ENCODE peak calls at places on chromosomes 7 and 10, in eight cellular contexts. N is tibial nerve; C is CD4-positive, alpha-beta T cell; W is fibroblast of mammary gland; A is upper lobe of right lung; F is esophagus squamous epithelium; E is fibroblast of lung; R is fibroblast of pulmonary artery. Q is an unnamed sample.

GRCh38 chr7:71157757-71158156 is 25.8 kb downstream of the GALNT17 start:
- DNase-seq in N (no peak), C (no peak), W (no peak), A (no peak), F (no peak), E (no peak), R (no peak), Q (no peak)

GRCh38 chr7:82264752-82265305 is 178.7 kb downstream of the CACNA2D1 start:
- DNase-seq in N (no peak), C (no peak), W (no peak), A (no peak), F (no peak), E (no peak), R (no peak), Q (no peak)

GRCh38 chr7:151834281-151835035 is 42.5 kb downstream of the PRKAG2 start:
- DNase-seq in N (no peak), C (no peak), W (no peak), A (no peak), F (no peak), E (no peak), R (no peak), Q (no peak)

GRCh38 chr10:3409928-3410327 is 237.3 kb upstream of the PITRM1 start:
- DNase-seq in N (no peak), C (no peak), W (no peak), A (no peak), F (no peak), E (no peak), R (no peak), Q (no peak)

GRCh38 chr10:13528875-13529713 is at the start of gene BEND7:
- DNase-seq in N (no peak), C (no peak), W (no peak), A (peak), F (no peak), E (peak), R (peak), Q (no peak)

GRCh38 chr10:77602231-77602912 is 35.2 kb downstream of the KCNMA1 start:
- DNase-seq in N (no peak), C (no peak), W (peak), A (no peak), F (no peak), E (no peak), R (no peak), Q (no peak)

GRCh38 chr7:107998150-107998549 is 4.8 kb downstream of the LAMB1 start:
- DNase-seq in N (no peak), C (no peak), W (no peak), A (no peak), F (no peak), E (peak), R (no peak), Q (no peak)

GRCh38 chr10:50653142-50653541 is 29.4 kb upstream of the SGMS1 start:
- DNase-seq in N (peak), C (no peak), W (peak), A (no peak), F (no peak), E (peak), R (peak), Q (no peak)

GRCh38 chr7:29184599-29184998 is 10.0 kb upstream of the CHN2 start:
- DNase-seq in N (no peak), C (no peak), W (no peak), A (no peak), F (no peak), E (no peak), R (no peak), Q (no peak)

GRCh38 chr7:107982918-107983389 is 20.0 kb downstream of the LAMB1 start:
- DNase-seq in N (no peak), C (no peak), W (peak), A (no peak), F (no peak), E (peak), R (no peak), Q (no peak)

GRCh38 chr10:83915801-83916200 is 223.5 kb upstream of the GHITM start:
- DNase-seq in N (no peak), C (no peak), W (no peak), A (no peak), F (no peak), E (no peak), R (no peak), Q (no peak)

GRCh38 chr10:124744047-124744687 is at the start of gene FAM53B:
- DNase-seq in N (peak), C (peak), W (peak), A (peak), F (no peak), E (peak), R (peak), Q (no peak)

DNA sequence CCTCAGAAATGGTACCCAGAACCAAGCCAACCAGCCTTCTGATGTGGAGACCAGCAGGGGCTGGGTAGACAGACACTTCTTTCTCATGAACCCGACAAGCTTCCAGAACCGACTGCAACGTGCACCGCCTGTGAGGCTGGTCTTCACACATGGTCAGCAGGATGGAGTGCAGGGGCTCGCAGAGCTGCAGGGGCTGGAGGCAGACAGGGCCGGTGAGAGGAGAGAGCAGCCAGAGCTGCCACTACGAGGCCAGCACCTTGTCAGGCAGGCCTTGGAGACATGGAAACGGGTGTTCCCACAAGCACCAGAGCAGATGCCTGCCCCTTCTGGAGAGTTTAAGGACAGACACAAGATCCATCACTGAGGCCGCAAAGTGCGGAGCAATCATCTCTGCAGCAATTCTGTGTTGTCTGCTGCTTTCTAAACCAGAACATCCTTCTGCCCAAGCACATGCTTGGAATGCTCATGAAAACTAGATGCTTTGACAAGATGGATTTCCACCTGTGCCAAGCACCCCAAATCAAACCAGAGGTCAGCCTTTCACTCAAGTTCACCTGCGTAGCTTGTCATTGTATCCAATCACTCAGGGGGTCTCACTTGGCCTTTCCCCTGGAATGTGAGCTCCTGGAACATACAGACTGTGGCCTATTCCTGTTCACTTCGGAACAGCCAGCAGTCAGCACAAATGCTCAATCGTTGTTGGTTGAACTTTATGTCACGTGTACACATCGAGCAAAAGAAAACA is 32.2 kb downstream of the FRMPD2 start:
- DNase-seq in N (no peak), C (no peak), W (no peak), A (no peak), F (no peak), E (no peak), R (no peak), Q (no peak)
- TF ChIP-seq CTCF in N (no peak), C (no peak), W (no peak), A (no peak), F (no peak), E (no peak), R (no peak), Q (no peak)

DNA sequence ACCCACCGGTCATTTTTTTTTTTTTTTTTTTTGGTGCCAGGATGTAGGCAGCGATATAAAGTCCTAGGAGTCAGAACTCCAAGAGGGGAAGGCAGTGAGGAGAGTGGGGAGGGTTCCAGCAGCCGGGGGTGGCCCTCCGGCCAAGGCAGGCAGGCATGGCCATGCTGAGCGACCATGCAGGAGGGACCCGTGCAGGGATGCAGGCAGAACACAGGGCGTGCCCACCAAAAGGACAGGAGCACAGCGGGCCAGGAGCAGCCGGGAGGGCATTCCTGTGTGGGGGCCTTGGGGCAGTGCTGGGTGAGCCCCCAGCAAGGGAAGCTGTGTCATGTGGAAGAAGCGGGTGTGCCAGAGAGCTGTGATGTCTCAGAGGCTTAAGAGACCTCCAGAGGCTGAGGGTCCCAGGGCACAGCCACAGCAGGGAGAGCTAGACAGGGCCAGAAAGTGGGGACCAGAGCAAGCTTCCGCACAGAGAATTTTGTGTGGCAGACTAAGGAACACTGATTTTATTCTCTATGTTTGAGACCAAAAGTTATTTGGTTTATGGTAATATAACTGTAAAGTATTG is 5.7 kb downstream of the ZFAND2A start:
- DNase-seq in N (no peak), C (no peak), W (no peak), A (no peak), F (no peak), E (no peak), R (no peak), Q (no peak)
- TF ChIP-seq CTCF in N (no peak), C (no peak), W (no peak), A (no peak), F (no peak), E (no peak), R (no peak), Q (no peak)

DNA sequence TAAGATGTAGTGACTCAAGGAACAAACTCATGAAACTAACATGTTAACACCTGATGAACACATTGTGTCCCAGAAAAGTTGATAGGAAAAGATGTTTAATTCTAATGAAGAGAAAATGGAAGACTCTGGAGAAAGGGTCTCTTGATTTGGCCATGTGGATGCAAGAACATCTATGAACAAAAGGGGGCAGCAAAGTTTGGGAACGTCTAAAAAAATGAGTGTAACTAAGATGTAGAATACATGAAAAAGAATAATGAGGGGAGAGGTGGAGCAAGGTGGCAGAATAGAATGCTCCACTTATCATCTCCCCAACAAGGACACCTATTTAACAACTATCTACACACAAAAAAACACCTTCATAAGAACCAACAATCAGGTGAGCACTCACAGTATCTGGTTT is 805.1 kb downstream of the TNS3 start:
- DNase-seq in N (no peak), C (no peak), W (peak), A (no peak), F (no peak), E (peak), R (peak), Q (no peak)
- TF ChIP-seq CTCF in N (peak), C (no peak), W (peak), A (peak), F (peak), E (peak), R (peak), Q (no peak)

DNA sequence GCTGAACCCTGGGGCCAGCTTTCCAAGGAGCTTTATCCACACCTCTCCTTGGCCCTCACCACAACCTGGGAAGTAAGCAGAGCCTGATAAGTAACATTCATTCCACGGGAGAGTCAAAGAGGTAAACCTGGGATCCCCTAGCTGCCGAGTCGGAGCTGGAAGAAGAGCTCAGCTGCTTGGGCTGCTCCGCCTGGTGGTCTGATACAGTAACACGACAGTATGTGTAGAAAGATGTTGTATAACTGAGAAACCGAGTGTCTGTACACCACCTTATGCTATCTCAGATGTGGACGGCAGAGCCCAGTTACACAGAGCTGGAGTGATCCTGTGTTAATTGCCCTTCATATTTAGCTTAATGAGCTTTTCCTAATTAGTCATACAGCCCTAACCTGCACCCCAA is 151.3 kb upstream of the KMT2E start:
- DNase-seq in N (no peak), C (no peak), W (peak), A (no peak), F (no peak), E (no peak), R (peak), Q (no peak)
- TF ChIP-seq CTCF in N (no peak), C (no peak), W (peak), A (no peak), F (peak), E (peak), R (peak), Q (no peak)

DNA sequence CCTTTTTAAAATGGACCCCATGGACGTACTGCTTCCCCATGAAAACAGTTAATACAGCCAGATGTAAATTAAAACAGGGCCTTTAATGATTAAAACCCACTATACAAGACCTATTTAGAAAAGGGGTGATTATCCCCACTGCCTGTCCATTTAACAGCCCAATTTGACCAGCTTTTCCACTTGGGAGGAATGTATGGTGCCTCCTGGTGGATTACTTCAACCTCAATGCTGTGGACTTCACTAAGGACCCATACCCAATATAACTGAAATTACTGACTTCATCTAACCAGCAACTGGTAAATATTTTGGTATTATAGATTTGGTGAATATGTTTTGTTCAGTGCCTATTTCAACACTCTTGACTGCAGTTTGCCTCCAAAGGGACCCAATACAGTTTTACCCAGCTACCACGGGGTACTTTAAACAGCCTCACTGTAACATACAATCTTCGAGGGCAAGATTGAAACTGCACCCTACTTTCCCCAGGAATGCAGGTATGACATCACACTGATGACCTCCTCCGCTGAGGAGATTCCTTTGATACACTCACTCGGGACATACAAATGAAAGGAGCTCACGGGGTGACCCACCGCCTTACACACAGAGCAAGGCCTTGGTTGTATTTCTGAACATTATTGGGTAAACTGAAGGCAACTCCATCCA is 192.8 kb downstream of the DNAJC1 start:
- DNase-seq in N (no peak), C (no peak), W (no peak), A (no peak), F (no peak), E (peak), R (no peak), Q (no peak)
- TF ChIP-seq CTCF in N (no peak), C (no peak), W (no peak), A (no peak), F (no peak), E (no peak), R (no peak), Q (no peak)

GRCh38 chr7:45073031-45073842 is 15.5 kb downstream of the NACAD start:
- DNase-seq in N (no peak), C (no peak), W (peak), A (no peak), F (no peak), E (no peak), R (no peak), Q (no peak)
- TF ChIP-seq CTCF in N (no peak), C (no peak), W (no peak), A (no peak), F (no peak), E (no peak), R (no peak), Q (no peak)

GRCh38 chr10:61643316-61643751 is 19.4 kb upstream of the CABCOCO1 start:
- DNase-seq in N (no peak), C (no peak), W (peak), A (no peak), F (no peak), E (peak), R (peak), Q (no peak)

GRCh38 chr10:61642073-61642637 is 20.6 kb upstream of the CABCOCO1 start:
- DNase-seq in N (no peak), C (no peak), W (peak), A (no peak), F (no peak), E (peak), R (no peak), Q (no peak)

GRCh38 chr10:61642692-61643091 is 20.0 kb upstream of the CABCOCO1 start:
- DNase-seq in N (no peak), C (no peak), W (peak), A (no peak), F (no peak), E (peak), R (peak), Q (no peak)

GRCh38 chr10:61639952-61640351 is 22.8 kb upstream of the CABCOCO1 start:
- DNase-seq in N (no peak), C (no peak), W (peak), A (no peak), F (no peak), E (no peak), R (no peak), Q (no peak)

DNA sequence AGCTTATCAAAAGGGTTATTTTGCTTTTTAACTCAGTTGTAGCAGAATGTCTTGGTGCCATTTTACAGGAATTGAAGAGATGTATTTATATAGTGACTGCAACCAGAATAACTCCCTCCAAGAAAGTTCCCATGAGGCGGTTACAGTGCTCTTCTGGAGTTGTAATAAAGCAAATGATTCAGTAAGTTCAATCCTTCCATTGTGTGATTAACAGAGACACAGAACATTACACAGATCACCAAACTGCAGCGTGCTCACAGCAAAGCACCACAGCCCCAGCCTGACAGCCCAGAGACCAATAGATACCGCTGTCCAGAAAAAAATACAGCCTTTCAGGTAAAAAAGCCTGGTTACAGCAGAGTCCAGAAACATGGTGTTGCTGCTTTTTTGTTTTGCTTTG is 21.9 kb upstream of the CABCOCO1 start:
- DNase-seq in N (no peak), C (no peak), W (no peak), A (no peak), F (no peak), E (no peak), R (no peak), Q (no peak)
- TF ChIP-seq CTCF in N (no peak), C (no peak), W (no peak), A (no peak), F (no peak), E (no peak), R (no peak), Q (no peak)

DNA sequence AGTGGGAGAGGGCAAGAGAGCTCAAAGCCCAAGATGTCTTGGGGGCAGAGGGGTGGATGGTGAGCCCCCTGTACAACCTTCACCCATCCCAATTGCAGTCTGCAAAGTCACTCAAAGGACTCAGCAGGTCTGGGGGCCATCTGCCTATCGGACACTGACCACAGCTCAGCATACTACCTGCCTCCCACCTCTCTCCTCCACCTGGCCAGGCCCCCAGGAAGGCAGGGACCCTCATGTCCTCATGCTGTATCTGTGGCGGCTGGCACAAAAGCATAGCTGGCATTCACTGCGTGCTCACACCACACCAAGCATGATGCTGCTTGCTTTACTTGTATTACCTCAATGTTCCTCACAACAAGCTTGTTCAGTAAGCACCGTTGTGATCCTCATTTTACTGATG is 16.2 kb upstream of the CRHR2 start:
- DNase-seq in N (no peak), C (no peak), W (no peak), A (no peak), F (no peak), E (no peak), R (no peak), Q (no peak)
- TF ChIP-seq CTCF in N (no peak), C (no peak), W (no peak), A (no peak), F (no peak), E (no peak), R (no peak), Q (no peak)

GRCh38 chr7:1087952-1088920 is at the start of gene GPER1:
- DNase-seq in N (peak), C (no peak), W (no peak), A (peak), F (no peak), E (peak), R (peak), Q (peak)

GRCh38 chr7:1085266-1085665 is 2.6 kb upstream of the GPER1 start:
- DNase-seq in N (no peak), C (no peak), W (no peak), A (no peak), F (no peak), E (no peak), R (no peak), Q (no peak)

GRCh38 chr7:1085910-1086421 is 1.9 kb upstream of the GPER1 start:
- DNase-seq in N (no peak), C (no peak), W (no peak), A (no peak), F (no peak), E (no peak), R (no peak), Q (no peak)

GRCh38 chr7:1087462-1087809 is 477 bp upstream of the GPER1 start:
- DNase-seq in N (no peak), C (no peak), W (no peak), A (no peak), F (no peak), E (peak), R (peak), Q (no peak)

GRCh38 chr7:1086588-1087461 is 1.1 kb upstream of the GPER1 start:
- DNase-seq in N (peak), C (peak), W (peak), A (peak), F (no peak), E (peak), R (peak), Q (peak)
- TF ChIP-seq CTCF in N (peak), C (peak), W (peak), A (peak), F (peak), E (peak), R (peak), Q (peak)